ENCODE peak calls at places on chromosomes 11 and 22, in six cellular contexts. Y, F, V, Q, T and A are unnamed samples.

GRCh38 chr11:4071325-4071724 is 23.3 kb upstream of the RRM1 start:
- DNase-seq in F (no peak), Y (no peak), T (no peak), V (no peak), Q (no peak), A (no peak)

GRCh38 chr22:35739642-35740041 is 22.0 kb downstream of the APOL5 start:
- DNase-seq in V (no peak), F (no peak), Y (no peak), Q (no peak), T (no peak), A (no peak)

GRCh38 chr22:35452351-35452781 is 52.4 kb downstream of the MCM5 start:
- DNase-seq in F (no peak), Y (no peak), V (no peak), Q (no peak), T (no peak), A (no peak)

GRCh38 chr11:47152953-47153950 is 23.4 kb downstream of the ARFGAP2 start:
- DNase-seq in Q (peak), T (no peak), F (no peak), Y (peak), V (peak), A (peak)

GRCh38 chr22:23749747-23750373 is 1.1 kb downstream of the ZNF70 start:
- DNase-seq in V (peak), Y (no peak), T (no peak), Q (no peak), F (no peak), A (no peak)

GRCh38 chr22:50186789-50187523 is 1.2 kb downstream of the TRABD start:
- DNase-seq in Y (no peak), Q (no peak), F (no peak), V (peak), T (no peak), A (no peak)

GRCh38 chr11:41795004-41795403 is 335.6 kb upstream of the LRRC4C start:
- DNase-seq in F (no peak), Y (no peak), Q (no peak), V (no peak), T (no peak), A (no peak)

GRCh38 chr22:46499798-46500174 is 37.6 kb downstream of the CELSR1 start:
- DNase-seq in F (no peak), V (no peak), Q (no peak), T (no peak), Y (no peak), A (no peak)

GRCh38 chr11:17505146-17505545 is 28.5 kb upstream of the ABCC8 start:
- DNase-seq in Y (no peak), Q (no peak), V (no peak), T (no peak), F (no peak), A (no peak)

GRCh38 chr11:83610996-83611395 is 324.8 kb upstream of the CCDC90B start:
- DNase-seq in Y (no peak), V (no peak), F (no peak), Q (no peak), T (no peak), A (no peak)

GRCh38 chr11:10318527-10318802 is 13.6 kb downstream of the ADM start:
- DNase-seq in T (no peak), Q (no peak), V (no peak), Y (no peak), F (no peak), A (peak)

GRCh38 chr11:132466983-132467382 is 1065.3 kb downstream of the OPCML start:
- DNase-seq in Y (no peak), T (no peak), Q (no peak), F (no peak), V (no peak), A (no peak)

GRCh38 chr22:27687984-27688545 is 113.5 kb downstream of the MN1 start:
- DNase-seq in V (no peak), F (no peak), Y (no peak), T (no peak), Q (no peak), A (no peak)

GRCh38 chr22:47367993-47368945 is 605.8 kb downstream of the TBC1D22A start:
- DNase-seq in Y (no peak), T (no peak), V (no peak), F (peak), Q (no peak), A (no peak)

GRCh38 chr22:45731041-45731797 is 59.6 kb downstream of the ATXN10 start:
- DNase-seq in F (no peak), Y (peak), V (no peak), Q (no peak), T (no peak), A (no peak)

GRCh38 chr11:84800755-84801346 is 826.3 kb downstream of the DLG2 start:
- DNase-seq in V (no peak), Q (no peak), Y (peak), F (no peak), T (no peak), A (no peak)

GRCh38 chr22:20024225-20025087 is 3.5 kb downstream of the TANGO2 start:
- DNase-seq in F (no peak), T (no peak), Y (no peak), Q (no peak), V (peak), A (no peak)

GRCh38 chr11:95283653-95284052 is 52.7 kb upstream of the SESN3 start:
- DNase-seq in T (no peak), Q (no peak), V (no peak), Y (no peak), F (no peak), A (no peak)

GRCh38 chr11:18705651-18706281 is 7.2 kb downstream of the TMEM86A start:
- DNase-seq in T (no peak), V (no peak), Y (no peak), Q (no peak), F (no peak), A (peak)

GRCh38 chr11:20360650-20361049 is 2.9 kb upstream of the HTATIP2 start:
- DNase-seq in T (no peak), F (peak), V (no peak), Y (peak), Q (no peak), A (no peak)

GRCh38 chr11:122748968-122749687 is 89.2 kb upstream of the CRTAM start:
- DNase-seq in F (peak), Q (peak), V (no peak), T (no peak), Y (peak), A (no peak)

GRCh38 chr11:294795-295194 is 4.5 kb downstream of the IFITM5 start:
- DNase-seq in Y (no peak), F (peak), T (no peak), V (peak), Q (no peak), A (peak)

GRCh38 chr11:74926304-74927030 is 22.4 kb downstream of the XRRA1 start:
- DNase-seq in Y (peak), F (no peak), T (no peak), V (no peak), Q (no peak), A (no peak)

GRCh38 chr22:50600967-50601668 is 525 bp downstream of the MAPK8IP2 start:
- DNase-seq in V (no peak), Y (no peak), Q (no peak), F (no peak), T (no peak), A (no peak)

GRCh38 chr11:59025097-59025496 is 61.0 kb upstream of the GLYATL1B start:
- DNase-seq in T (no peak), F (no peak), Y (no peak), Q (no peak), V (no peak), A (peak)

GRCh38 chr11:79465160-79465559 is 24.3 kb upstream of the TENM4 start:
- DNase-seq in Y (no peak), F (no peak), V (no peak), T (no peak), Q (no peak), A (no peak)

GRCh38 chr11:120068114-120068573 is 69.8 kb downstream of the TRIM29 start:
- DNase-seq in T (no peak), V (no peak), F (no peak), Y (peak), Q (no peak), A (no peak)

GRCh38 chr11:2673871-2674471 is 25.8 kb downstream of the KCNQ1OT1 start:
- DNase-seq in V (no peak), Y (no peak), Q (no peak), T (no peak), F (no peak), A (peak)

GRCh38 chr11:106457727-106458126 is 380.3 kb downstream of the AASDHPPT start:
- DNase-seq in Y (peak), F (no peak), Q (no peak), V (no peak), T (no peak), A (no peak)

GRCh38 chr11:80948781-80949180 is 1508.0 kb upstream of the TENM4 start:
- DNase-seq in Y (no peak), T (no peak), V (no peak), F (no peak), Q (no peak), A (no peak)

GRCh38 chr11:15967966-15968365 is 388.4 kb downstream of the SOX6 start:
- DNase-seq in F (no peak), Y (no peak), V (no peak), T (no peak), Q (no peak), A (no peak)

GRCh38 chr11:66069715-66070603 is at the start of gene PACS1:
- DNase-seq in V (peak), Q (peak), T (no peak), Y (peak), F (peak), A (peak)
- TF ChIP-seq CTCF in V (no peak), Q (no peak), T (no peak), Y (no peak), F (no peak), A (no peak)

DNA sequence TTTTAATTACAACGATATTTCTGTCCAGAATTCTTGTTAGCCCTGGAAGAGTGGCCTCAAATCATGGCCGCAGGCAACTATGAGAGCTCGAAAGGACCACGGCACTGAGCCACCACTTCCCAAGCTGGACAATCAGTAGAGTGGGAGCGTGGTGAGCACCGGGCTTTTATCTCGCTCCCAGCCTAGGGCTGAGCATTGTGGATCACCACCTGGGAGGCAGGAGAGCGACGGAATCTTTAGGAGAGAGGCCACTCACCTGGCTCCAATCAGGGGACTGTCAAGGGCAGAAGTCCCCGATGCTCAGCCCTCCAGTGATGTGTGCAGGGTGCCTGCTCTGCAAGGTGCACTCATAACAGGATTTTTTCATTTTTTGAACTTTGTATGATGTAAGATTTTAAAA is 377.1 kb upstream of the B3GAT1 start:
- DNase-seq in Y (no peak), V (no peak), F (no peak), T (no peak), Q (no peak), A (no peak)
- TF ChIP-seq CTCF in Y (no peak), V (no peak), F (no peak), T (no peak), Q (no peak), A (no peak)

GRCh38 chr11:126307706-126308105 is 3.8 kb downstream of the DCPS start:
- DNase-seq in Y (peak), V (no peak), Q (no peak), F (no peak), T (no peak), A (no peak)
- TF ChIP-seq CTCF in Y (peak), V (peak), Q (no peak), F (peak), T (no peak), A (peak)

GRCh38 chr22:28741758-28742561 is at the start of the genes CHEK2 and HSCB:
- DNase-seq in F (peak), Y (peak), Q (peak), T (peak), V (peak), A (peak)
- TF ChIP-seq CTCF in F (no peak), Y (no peak), Q (no peak), T (no peak), V (peak), A (no peak)

GRCh38 chr22:26393929-26394328 is 35.1 kb upstream of the ASPHD2 start:
- DNase-seq in V (no peak), Y (no peak), Q (no peak), F (no peak), T (no peak), A (no peak)
- TF ChIP-seq CTCF in V (no peak), Y (peak), Q (no peak), F (no peak), T (no peak), A (no peak)

DNA sequence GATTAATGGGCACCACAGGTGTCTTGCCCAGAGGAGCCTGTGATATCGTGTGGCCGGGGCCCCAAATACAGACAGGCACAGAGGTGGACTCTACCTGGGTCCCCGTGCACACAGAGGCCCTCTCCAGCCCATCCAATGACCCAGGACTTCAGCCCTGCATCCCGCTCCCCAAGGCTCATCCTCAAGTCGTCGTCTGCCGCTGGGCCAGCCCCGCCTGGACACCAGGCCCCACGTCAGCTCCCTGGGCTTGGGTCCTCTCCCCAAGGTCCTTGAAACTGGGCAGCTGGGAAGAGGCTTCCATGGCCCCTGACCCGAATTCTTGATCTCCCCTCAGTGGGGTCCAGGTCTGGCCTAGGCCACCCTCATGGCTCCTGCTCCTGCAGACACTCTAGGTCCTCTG is 20.2 kb downstream of the SHISAL1 start:
- DNase-seq in V (no peak), Q (no peak), Y (no peak), F (no peak), T (no peak), A (no peak)
- TF ChIP-seq CTCF in V (no peak), Q (no peak), Y (no peak), F (no peak), T (no peak), A (no peak)

GRCh38 chr11:40125054-40125453 is 1334.4 kb downstream of the LRRC4C start:
- DNase-seq in T (no peak), F (no peak), Q (no peak), Y (no peak), V (no peak), A (no peak)
- TF ChIP-seq CTCF in T (no peak), F (no peak), Q (no peak), Y (no peak), V (no peak), A (no peak)

GRCh38 chr11:76448506-76448905 is 3.7 kb downstream of the EMSY start:
- DNase-seq in T (no peak), Q (no peak), V (no peak), F (no peak), Y (no peak), A (no peak)

GRCh38 chr11:76444065-76444383 is 794 bp upstream of the EMSY start:
- DNase-seq in Y (no peak), Q (no peak), V (no peak), F (no peak), T (no peak), A (no peak)

GRCh38 chr11:76443254-76443935 is 1.4 kb upstream of the EMSY start:
- DNase-seq in V (no peak), F (no peak), T (no peak), Q (no peak), Y (no peak), A (no peak)

GRCh38 chr11:76444384-76445121 is at the start of gene EMSY:
- DNase-seq in Y (peak), F (peak), Q (peak), T (peak), V (peak), A (peak)

GRCh38 chr11:76445122-76446084 is 585 bp downstream of the EMSY start:
- DNase-seq in F (peak), Q (peak), V (peak), T (peak), Y (peak), A (peak)
- TF ChIP-seq CTCF in F (no peak), Q (no peak), V (peak), T (no peak), Y (peak), A (no peak)

DNA sequence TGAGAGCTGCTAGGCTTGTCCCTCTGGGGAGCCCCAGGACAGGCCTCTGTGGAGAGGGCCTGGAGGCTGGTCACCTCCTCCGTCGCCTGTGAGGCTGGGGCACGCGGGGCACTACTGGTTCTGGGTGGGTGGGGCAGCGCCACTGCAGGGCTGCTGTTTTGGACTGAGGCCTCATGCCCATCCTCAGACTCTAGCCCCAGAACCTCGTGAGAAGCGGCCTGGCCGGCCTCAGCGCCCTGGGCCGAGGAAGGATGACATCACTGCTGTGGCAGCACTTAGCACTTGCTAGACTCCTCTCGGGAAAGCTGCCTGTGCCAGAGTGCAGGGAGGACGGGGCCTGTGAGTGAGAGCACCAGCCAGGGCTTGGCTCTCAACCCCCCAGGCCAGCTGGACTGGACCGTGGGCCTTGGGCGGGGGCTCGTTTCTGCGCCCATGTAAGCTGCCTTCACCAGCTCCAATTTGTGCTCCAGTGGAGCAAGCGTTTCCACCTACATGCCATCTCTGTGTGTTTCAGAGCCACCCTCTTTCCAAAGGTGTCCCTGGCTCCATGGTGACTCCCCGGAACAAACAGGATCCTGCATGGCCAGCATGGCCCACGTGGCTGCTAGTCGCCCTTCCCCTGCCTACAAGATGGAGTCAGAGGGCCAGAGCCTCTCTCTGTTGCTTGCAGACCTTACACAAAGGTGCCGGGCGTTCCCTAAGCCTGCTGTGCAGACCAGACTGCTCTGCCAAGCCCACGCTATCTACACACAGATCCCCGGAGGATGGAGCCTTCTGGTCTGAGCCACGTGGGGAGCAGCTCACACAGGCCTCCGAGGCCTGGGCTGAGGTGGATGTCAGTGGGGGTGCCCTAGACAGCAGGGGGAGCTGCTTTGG is 102.9 kb downstream of the CTTN start:
- DNase-seq in V (peak), T (no peak), F (no peak), Q (no peak), Y (no peak), A (no peak)
- TF ChIP-seq CTCF in V (no peak), T (no peak), F (no peak), Q (no peak), Y (no peak), A (no peak)

GRCh38 chr11:103109818-103110388 is 677 bp downstream of the DYNC2H1 start:
- DNase-seq in T (no peak), F (no peak), V (no peak), Y (peak), Q (no peak), A (no peak)

GRCh38 chr11:103111400-103111799 is 2.2 kb downstream of the DYNC2H1 start:
- DNase-seq in Q (no peak), Y (no peak), F (no peak), V (no peak), T (no peak), A (no peak)

GRCh38 chr11:103112364-103112763 is 3.1 kb downstream of the DYNC2H1 start:
- DNase-seq in F (no peak), Q (no peak), Y (no peak), V (no peak), T (no peak), A (no peak)

GRCh38 chr11:103110406-103110805 is 1.2 kb downstream of the DYNC2H1 start:
- DNase-seq in F (no peak), Q (no peak), V (no peak), Y (peak), T (no peak), A (no peak)

GRCh38 chr11:103108933-103109817 is at the start of gene DYNC2H1:
- DNase-seq in Q (peak), F (peak), T (peak), Y (peak), V (peak), A (peak)
- TF ChIP-seq CTCF in Q (peak), F (peak), T (peak), Y (peak), V (peak), A (peak)